ENCODE peak calls at places on chromosomes 5 and 9, in seven cellular contexts. W is activated CD4-positive, CD25-positive, alpha-beta regulatory T cell; N is activated T-helper 9 cell treated with anti-CD3 and anti-CD28 coated beads, Interleukin-2, amount 50 U/mL, for 16 hours; M is hippocampal formation; V is posterior cingulate gyrus; K is upper lobe of right lung; T is stimulated activated naive CD4-positive, alpha-beta T cell. H is an unnamed sample.

GRCh38 chr5:169803077-169803981 is 166.3 kb downstream of the DOCK2 start:
- DNase-seq in W (no peak), N (no peak), M (no peak), V (no peak), K (no peak), T (no peak), H (no peak)

GRCh38 chr5:170049713-170050112 is 56.0 kb upstream of the FOXI1 start:
- DNase-seq in W (no peak), N (no peak), M (no peak), V (no peak), K (no peak), T (no peak), H (no peak)

GRCh38 chr5:95808686-95809413 is 13.7 kb downstream of the GLRX start:
- DNase-seq in W (peak), N (peak), M (no peak), V (no peak), K (no peak), T (peak), H (no peak)

GRCh38 chr9:126606483-126606870 is 7.3 kb upstream of the LMX1B start:
- DNase-seq in W (no peak), N (no peak), M (no peak), V (no peak), K (no peak), T (no peak), H (no peak)

GRCh38 chr9:86733929-86734328 is 213.4 kb downstream of the GAS1 start:
- DNase-seq in W (no peak), N (no peak), M (no peak), V (no peak), K (no peak), T (no peak), H (no peak)

GRCh38 chr9:81492710-81493447 is 196.5 kb downstream of the TLE1 start:
- DNase-seq in W (no peak), N (no peak), M (no peak), V (no peak), K (no peak), T (no peak), H (peak)

GRCh38 chr5:135462304-135462703 is 10.2 kb upstream of the TIFAB start:
- DNase-seq in W (no peak), N (no peak), M (peak), V (no peak), K (peak), T (peak), H (peak)

GRCh38 chr9:132237481-132237880 is 75.6 kb downstream of the NTNG2 start:
- DNase-seq in W (no peak), N (no peak), M (no peak), V (no peak), K (peak), T (no peak), H (no peak)

GRCh38 chr9:110029815-110030480 is 178.0 kb downstream of the C9orf152 start:
- DNase-seq in W (no peak), N (no peak), M (no peak), V (no peak), K (no peak), T (peak), H (no peak)

GRCh38 chr5:20538341-20538740 is 550.3 kb upstream of the CDH18 start:
- DNase-seq in W (no peak), N (no peak), M (no peak), V (no peak), K (no peak), T (no peak), H (no peak)

GRCh38 chr5:142592365-142592764 is 93.5 kb downstream of the FGF1 start:
- DNase-seq in W (no peak), N (no peak), M (no peak), V (no peak), K (no peak), T (no peak), H (no peak)

GRCh38 chr5:90983748-90984147 is 399.4 kb downstream of the ARRDC3 start:
- DNase-seq in W (no peak), N (no peak), M (no peak), V (no peak), K (no peak), T (no peak), H (no peak)

GRCh38 chr9:122001491-122002201 is 91.5 kb downstream of the TTLL11 start:
- DNase-seq in W (no peak), N (no peak), M (no peak), V (no peak), K (no peak), T (no peak), H (no peak)

GRCh38 chr5:74402553-74402952 is 238.0 kb downstream of the ENC1 start:
- DNase-seq in W (no peak), N (no peak), M (no peak), V (peak), K (peak), T (no peak), H (peak)

GRCh38 chr9:133171161-133171955 is 7.6 kb upstream of the GBGT1 start:
- DNase-seq in W (no peak), N (no peak), M (no peak), V (no peak), K (peak), T (no peak), H (no peak)

GRCh38 chr5:97181856-97182545 is 1.0 kb downstream of the RIOK2 start:
- DNase-seq in W (no peak), N (no peak), M (no peak), V (no peak), K (no peak), T (no peak), H (no peak)

GRCh38 chr5:157252741-157253465 is 13.0 kb upstream of the CYFIP2 start:
- DNase-seq in W (peak), N (no peak), M (no peak), V (no peak), K (no peak), T (peak), H (no peak)

GRCh38 chr5:135234242-135235000 is 164.6 kb downstream of the MACROH2A1 start:
- DNase-seq in W (no peak), N (no peak), M (no peak), V (no peak), K (peak), T (no peak), H (no peak)

GRCh38 chr5:181194489-181195248 is 10.3 kb downstream of the TRIM7 start:
- DNase-seq in W (no peak), N (no peak), M (no peak), V (no peak), K (no peak), T (no peak), H (no peak)

GRCh38 chr9:10127867-10128266 is 484.9 kb downstream of the PTPRD start:
- DNase-seq in W (no peak), N (no peak), M (no peak), V (no peak), K (no peak), T (no peak), H (no peak)

GRCh38 chr9:77291714-77292113 is 114.4 kb downstream of the VPS13A start:
- DNase-seq in W (no peak), N (no peak), M (no peak), V (no peak), K (no peak), T (no peak), H (no peak)

GRCh38 chr9:138077898-138078540 is 200.4 kb downstream of the CACNA1B start:
- DNase-seq in W (no peak), N (no peak), M (no peak), V (no peak), K (peak), T (no peak), H (no peak)

GRCh38 chr5:169997736-169998284 is 17.5 kb upstream of the INSYN2B start:
- DNase-seq in W (no peak), N (no peak), M (no peak), V (no peak), K (no peak), T (no peak), H (no peak)

GRCh38 chr9:89274838-89275237 is 36.2 kb upstream of the CKS2 start:
- DNase-seq in W (no peak), N (no peak), M (no peak), V (no peak), K (no peak), T (no peak), H (peak)

GRCh38 chr9:95736370-95736769 is 139.1 kb upstream of the ERCC6L2 start:
- DNase-seq in W (no peak), N (no peak), M (no peak), V (no peak), K (no peak), T (no peak), H (no peak)

GRCh38 chr5:179792612-179793469 is 945 bp upstream of the LTC4S start:
- DNase-seq in W (no peak), N (no peak), M (no peak), V (no peak), K (no peak), T (no peak), H (no peak)

GRCh38 chr9:110543631-110544051 is 35.9 kb downstream of the SVEP1 start:
- DNase-seq in W (no peak), N (no peak), M (no peak), V (no peak), K (no peak), T (no peak), H (peak)

GRCh38 chr5:109805472-109805871 is 115.7 kb downstream of the MAN2A1 start:
- DNase-seq in W (no peak), N (no peak), M (no peak), V (no peak), K (no peak), T (no peak), H (peak)

GRCh38 chr5:153863941-153864340 is 174.8 kb downstream of the FAM114A2 start:
- DNase-seq in W (no peak), N (no peak), M (no peak), V (no peak), K (no peak), T (no peak), H (no peak)

GRCh38 chr9:78745996-78746395 is 449.1 kb downstream of the PSAT1 start:
- DNase-seq in W (no peak), N (no peak), M (no peak), V (no peak), K (no peak), T (no peak), H (no peak)

GRCh38 chr5:1497795-1498622 is 25.8 kb downstream of the LPCAT1 start:
- DNase-seq in W (no peak), N (no peak), M (no peak), V (no peak), K (no peak), T (no peak), H (no peak)